ENCODE peak calls at places on chromosomes 12 and 14, in six cellular contexts. N, H, B, U, O and G are unnamed samples.

GRCh38 chr14:104708606-104709268 is 15.3 kb upstream of the ADSS1 start:
- DNase-seq in N (peak; percentile 51), B (peak; percentile 68), O (peak; percentile 60), U (no peak), H (peak; percentile 72), G (no peak)

GRCh38 chr12:43180242-43180641 is 371.8 kb downstream of the ADAMTS20 start:
- DNase-seq in B (no peak), U (no peak), N (no peak), O (no peak), H (no peak), G (no peak)

GRCh38 chr12:106732890-106733289 is 41.6 kb upstream of the RIC8B start:
- DNase-seq in O (no peak), N (no peak), B (no peak), U (no peak), H (no peak), G (no peak)

GRCh38 chr14:25953532-25954144 is 644.2 kb downstream of the NOVA1 start:
- DNase-seq in N (peak; percentile 32), H (peak; percentile 24), U (peak; percentile 1), O (peak; percentile 81), B (no peak), G (no peak)

GRCh38 chr12:58847876-58848600 is 72.3 kb downstream of the LRIG3 start:
- DNase-seq in O (peak; percentile 64), U (no peak), H (no peak), B (no peak), N (no peak), G (no peak)

GRCh38 chr12:105705765-105706164 is 375.3 kb downstream of the C12orf75 start:
- DNase-seq in B (no peak), U (peak; percentile 28), H (peak; percentile 29), O (peak; percentile 69), N (peak; percentile 58), G (peak; percentile 37)

GRCh38 chr12:60335765-60336164 is 739.9 kb downstream of the SLC16A7 start:
- DNase-seq in U (peak; percentile 14), H (no peak), N (peak; percentile 21), B (no peak), O (peak; percentile 78), G (peak; percentile 7)

GRCh38 chr14:104117341-104118005 is 20.9 kb upstream of the KIF26A start:
- DNase-seq in H (peak; percentile 9), U (no peak), N (no peak), B (no peak), O (no peak), G (no peak)

GRCh38 chr14:21995332-21995731 is 321.7 kb upstream of the OR4E1 start:
- DNase-seq in U (no peak), H (no peak), B (no peak), N (no peak), O (no peak), G (no peak)

GRCh38 chr12:53499261-53500118 is at the start of gene MAP3K12:
- DNase-seq in O (peak; percentile 51), B (peak; percentile 64), U (no peak), H (peak; percentile 72), N (peak; percentile 35), G (no peak)

GRCh38 chr12:119444462-119445044 is 110.0 kb downstream of the CCDC60 start:
- DNase-seq in H (peak; percentile 21), B (peak; percentile 46), O (peak; percentile 16), U (no peak), N (peak; percentile 5), G (no peak)

GRCh38 chr14:85426068-85426935 is 103.6 kb upstream of the FLRT2 start:
- DNase-seq in B (no peak), O (no peak), N (no peak), H (no peak), U (no peak), G (no peak)

GRCh38 chr12:46363582-46364299 is 8.8 kb downstream of the SLC38A2 start:
- DNase-seq in U (no peak), N (no peak), O (no peak), B (no peak), H (no peak), G (no peak)

GRCh38 chr14:74302160-74302628 is 540 bp downstream of the ABCD4 start:
- DNase-seq in B (no peak), U (peak; percentile 14), O (peak; percentile 55), H (no peak), N (peak; percentile 52), G (no peak)

GRCh38 chr12:126708492-126708896 is 1558.5 kb upstream of the TMEM132C start:
- DNase-seq in N (no peak), U (no peak), B (no peak), O (no peak), H (no peak), G (no peak)

GRCh38 chr14:104239185-104239775 is 100.9 kb downstream of the KIF26A start:
- DNase-seq in N (no peak), O (no peak), B (no peak), U (no peak), H (no peak), G (no peak)

GRCh38 chr14:106491851-106492250 is 965.5 kb downstream of the TMEM121 start:
- DNase-seq in U (no peak), B (no peak), O (no peak), H (no peak), N (no peak), G (no peak)

GRCh38 chr14:27528328-27528727 is 930.5 kb upstream of the NOVA1 start:
- DNase-seq in O (peak; percentile 61), B (no peak), U (no peak), H (no peak), N (no peak), G (no peak)

GRCh38 chr12:46918631-46919030 is 92.8 kb upstream of the SLC38A4 start:
- DNase-seq in B (no peak), N (no peak), H (no peak), U (no peak), O (no peak), G (no peak)

GRCh38 chr14:101241807-101242278 is 319.5 kb upstream of the DIO3 start:
- DNase-seq in H (no peak), O (no peak), B (no peak), U (no peak), N (no peak), G (no peak)

GRCh38 chr14:55609681-55610080 is 29.7 kb downstream of the KTN1 start:
- DNase-seq in B (no peak), H (no peak), U (no peak), O (no peak), N (no peak), G (no peak)

GRCh38 chr12:91606662-91607377 is 424.2 kb upstream of the DCN start:
- DNase-seq in H (no peak), O (no peak), N (no peak), U (no peak), B (no peak), G (no peak)

GRCh38 chr12:99281277-99281676 is 366.3 kb upstream of the GARIN6 start:
- DNase-seq in U (no peak), N (no peak), B (no peak), H (no peak), O (no peak), G (no peak)

GRCh38 chr14:69129264-69129880 is 23.5 kb downstream of the DCAF5 start:
- DNase-seq in O (peak; percentile 89), U (peak; percentile 56), B (peak; percentile 75), N (peak; percentile 72), H (peak; percentile 59), G (peak; percentile 71)

GRCh38 chr12:74820324-74820723 is 282.7 kb downstream of the ATXN7L3B start:
- DNase-seq in O (no peak), B (no peak), U (no peak), N (no peak), H (no peak), G (no peak)

GRCh38 chr12:74817499-74817898 is 279.9 kb downstream of the ATXN7L3B start:
- DNase-seq in N (no peak), O (no peak), B (no peak), U (no peak), H (no peak), G (no peak)

GRCh38 chr12:74816398-74817175 is 279.0 kb downstream of the ATXN7L3B start:
- DNase-seq in U (no peak), O (no peak), B (no peak), N (no peak), H (no peak), G (no peak)
- H3K4me3 ChIP-seq in U (no peak overlapping the region), O (no peak overlapping the region), B (no peak overlapping the region), N (no peak overlapping the region), H (no peak overlapping the region), G (no peak overlapping the region)

GRCh38 chr12:131831635-131832041 is 3.4 kb downstream of the MMP17 start:
- DNase-seq in U (no peak), N (no peak), O (no peak), B (no peak), H (peak; percentile 58), G (peak; percentile 69)
- H3K4me3 ChIP-seq in U (peak overlapping the region; percentile 30), N (peak overlapping the region; percentile 67), O (peak overlapping the region; percentile 19), B (no peak overlapping the region), H (peak overlapping the region; percentile 64), G (peak overlapping the region; percentile 76)

DNA sequence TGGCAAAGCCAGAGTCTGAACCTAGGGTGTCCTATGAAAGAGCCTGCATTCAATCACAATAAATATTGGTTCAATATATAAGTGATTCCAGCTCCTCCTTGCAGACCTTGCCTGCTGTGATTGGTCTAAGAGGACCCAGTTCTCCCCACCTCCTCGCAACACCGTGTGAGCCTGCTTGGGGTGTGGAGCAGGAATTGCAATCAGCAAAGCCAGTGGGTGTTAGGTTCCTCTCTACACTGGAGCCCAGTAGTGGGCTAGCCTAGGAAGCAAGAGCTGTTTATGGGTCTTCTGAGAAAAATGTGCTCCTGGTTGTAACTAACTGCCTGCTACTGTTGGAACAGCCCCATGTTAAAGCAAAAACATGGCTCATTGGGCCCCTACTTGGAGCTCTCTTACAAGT is 3.5 kb upstream of the SELPLG start:
- DNase-seq in B (no peak), H (no peak), N (no peak), O (no peak), U (no peak), G (no peak)
- H3K4me3 ChIP-seq in B (no peak overlapping the region), H (no peak overlapping the region), N (no peak overlapping the region), O (no peak overlapping the region), U (no peak overlapping the region), G (no peak overlapping the region)

GRCh38 chr12:2879853-2880252 is 2.8 kb downstream of the RHNO1 start:
- DNase-seq in B (no peak), N (no peak), U (no peak), O (no peak), H (no peak), G (no peak)

GRCh38 chr12:2876431-2877046 is 435 bp downstream of the FOXM1 start:
- DNase-seq in N (no peak), U (no peak), H (no peak), O (peak; percentile 28), B (no peak), G (no peak)

GRCh38 chr12:2877047-2877958 is at the start of the genes FOXM1 and RHNO1:
- DNase-seq in H (peak; percentile 90), O (peak; percentile 89), B (peak; percentile 91), N (peak; percentile 84), U (no peak), G (peak; percentile 66)

DNA sequence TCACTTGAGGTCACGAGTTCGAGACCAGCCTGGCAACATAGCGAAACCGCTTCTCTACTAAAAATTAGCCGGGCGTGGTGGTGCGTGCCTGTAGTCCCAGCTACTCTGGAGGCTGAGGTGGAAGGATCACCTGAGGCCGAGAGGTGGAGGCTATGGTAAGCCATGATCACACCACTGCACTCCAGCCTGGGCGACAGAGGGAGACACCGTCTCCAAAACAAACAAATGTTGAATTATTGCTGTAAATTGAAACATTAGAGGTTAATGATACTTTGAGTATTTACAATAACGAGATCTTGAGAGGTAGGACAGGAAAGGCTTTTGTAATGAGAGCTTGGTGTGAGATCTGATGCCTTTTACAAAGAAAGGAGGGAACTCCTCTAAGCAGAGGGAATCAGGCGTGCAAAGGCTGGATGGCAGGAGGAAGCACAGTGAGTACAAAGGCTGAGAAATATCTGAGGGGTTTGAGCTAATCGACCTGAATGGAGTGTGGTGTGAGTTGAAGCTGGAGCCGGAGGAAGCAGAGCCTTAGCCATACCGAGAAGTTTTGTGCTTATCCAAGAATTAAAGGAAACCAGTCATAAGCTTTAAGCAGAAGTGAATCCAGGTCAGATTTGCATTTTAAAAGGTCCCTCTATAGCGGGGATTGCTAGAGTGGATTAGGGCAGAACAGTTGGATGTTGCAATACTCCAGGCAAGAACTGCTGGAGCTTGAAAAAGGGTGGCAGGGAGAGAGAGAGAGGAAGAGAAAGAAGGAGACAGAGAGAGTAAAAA is 1.1 kb downstream of the RHNO1 start:
- DNase-seq in O (peak; percentile 40), H (no peak), B (no peak), N (no peak), U (no peak), G (no peak)
- H3K4me3 ChIP-seq in O (peak overlapping the region; percentile 77), H (peak overlapping the region; percentile 78), B (peak overlapping the region; percentile 80), N (peak overlapping the region; percentile 92), U (peak overlapping the region; percentile 78), G (peak overlapping the region; percentile 82)